ENCODE peak calls at places on chromosomes 2 and 18, in five cellular contexts. Q is astrocyte; Z is CD8-positive, alpha-beta T cell; I is AG09309; A is upper lobe of left lung. R is an unnamed sample.

GRCh38 chr2:145685323-145686050 is 1165.6 kb upstream of the ZEB2 start:
- DNase-seq in I (peak), A (no peak), Z (no peak), Q (peak), R (peak)

GRCh38 chr2:110853516-110853915 is 121.1 kb downstream of the ACOXL start:
- DNase-seq in Z (peak), Q (no peak), A (no peak), I (no peak), R (peak)

GRCh38 chr18:3071676-3072075 is 58.7 kb upstream of the LPIN2 start:
- DNase-seq in Z (no peak), Q (no peak), I (no peak), A (no peak), R (no peak)

GRCh38 chr2:23027396-23027795 is 357.6 kb upstream of the KLHL29 start:
- DNase-seq in Q (no peak), A (no peak), Z (no peak), I (no peak), R (no peak)

GRCh38 chr2:192749606-192750200 is 555.0 kb upstream of the TMEFF2 start:
- DNase-seq in Q (no peak), A (no peak), Z (no peak), I (no peak), R (peak)

GRCh38 chr2:43605851-43606250 is 10.0 kb upstream of the THADA start:
- DNase-seq in I (no peak), A (no peak), Z (no peak), Q (no peak), R (no peak)

GRCh38 chr2:95526360-95527341 is 42.1 kb upstream of the TRIM43B start:
- DNase-seq in Z (peak), A (peak), I (peak), Q (peak), R (peak)

GRCh38 chr2:177692828-177693269 is 300.3 kb downstream of the AGPS start:
- DNase-seq in Z (no peak), I (no peak), Q (no peak), A (no peak), R (peak)

GRCh38 chr2:156803243-156803642 is 367.1 kb downstream of the GPD2 start:
- DNase-seq in Q (no peak), Z (no peak), I (no peak), A (no peak), R (peak)

GRCh38 chr18:37778417-37779165 is 213.0 kb upstream of the CELF4 start:
- DNase-seq in A (peak), Q (no peak), I (no peak), Z (no peak), R (peak)

GRCh38 chr2:28608829-28609400 is 113.1 kb downstream of the PLB1 start:
- DNase-seq in I (no peak), A (no peak), Z (no peak), Q (no peak), R (no peak)

GRCh38 chr2:150620860-150621259 is 133.4 kb upstream of the RND3 start:
- DNase-seq in A (no peak), Q (peak), I (peak), Z (no peak), R (peak)

GRCh38 chr18:45687617-45688016 is 36.4 kb upstream of the SLC14A1 start:
- DNase-seq in Q (no peak), I (no peak), A (no peak), Z (peak), R (no peak)
- H3K4me3 ChIP-seq in Q (no peak), I (no peak), A (no peak), Z (peak), R (no peak)

GRCh38 chr2:172484706-172485105 is 57.3 kb downstream of the ITGA6 start:
- DNase-seq in Z (no peak), I (no peak), A (no peak), Q (no peak), R (no peak)

GRCh38 chr2:172481507-172482262 is 54.3 kb downstream of the ITGA6 start:
- DNase-seq in Z (peak), I (no peak), A (no peak), Q (no peak), R (no peak)

GRCh38 chr2:172488556-172488955 is 61.2 kb downstream of the ITGA6 start:
- DNase-seq in A (no peak), I (no peak), Q (no peak), Z (no peak), R (no peak)

GRCh38 chr2:172480301-172481218 is 53.2 kb downstream of the ITGA6 start:
- DNase-seq in Q (peak), A (peak), Z (no peak), I (no peak), R (no peak)

GRCh38 chr2:172484253-172484652 is 56.9 kb downstream of the ITGA6 start:
- DNase-seq in A (no peak), Z (no peak), Q (peak), I (no peak), R (peak)
- TF ChIP-seq CTCF in A (peak), Z (peak), Q (no peak), I (peak), R (no peak)

GRCh38 chr2:108620656-108621055 is 86.4 kb downstream of the LIMS1 start:
- DNase-seq in Q (no peak), A (no peak), Z (no peak), I (no peak), R (no peak)

GRCh38 chr2:108621689-108622681 is 87.7 kb downstream of the LIMS1 start:
- DNase-seq in Z (peak), A (no peak), Q (no peak), I (no peak), R (peak)

GRCh38 chr2:108619916-108620620 is 85.8 kb downstream of the LIMS1 start:
- DNase-seq in I (no peak), Z (no peak), A (no peak), Q (no peak), R (no peak)

GRCh38 chr2:108623616-108624015 is 89.3 kb downstream of the LIMS1 start:
- DNase-seq in Z (no peak), A (no peak), Q (peak), I (no peak), R (peak)

DNA sequence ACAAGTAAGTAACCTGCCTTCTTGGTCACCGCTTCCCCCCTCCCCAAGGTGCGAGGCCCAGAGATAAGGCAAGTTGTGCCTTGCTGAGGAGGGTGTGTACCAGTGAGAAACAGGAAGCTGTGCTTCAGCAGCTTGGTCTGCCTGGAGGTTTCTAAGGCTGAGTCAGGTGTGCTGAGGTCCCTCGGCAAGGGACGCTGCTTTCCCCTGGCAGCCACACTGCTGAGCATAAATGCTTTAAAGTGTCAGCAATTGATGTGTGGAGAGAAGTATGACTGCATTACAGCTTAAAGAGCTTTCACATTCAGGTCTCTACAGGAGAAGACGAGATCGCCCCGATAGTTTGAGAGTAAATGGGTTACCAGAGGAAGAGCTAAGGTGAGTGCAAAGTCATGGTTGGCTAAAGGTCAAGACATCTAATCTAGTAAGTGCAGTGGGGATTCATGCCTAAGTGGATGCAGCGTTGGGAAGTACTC is 86.9 kb downstream of the LIMS1 start:
- DNase-seq in I (no peak), Q (peak), A (peak), Z (peak), R (peak)
- H3K4me3 ChIP-seq in I (no peak), Q (peak), A (peak), Z (peak), R (peak)

GRCh38 chr2:239266436-239266770 is 134.4 kb downstream of the HDAC4 start:
- DNase-seq in A (no peak), Z (no peak), Q (no peak), I (no peak), R (no peak)

GRCh38 chr2:239268082-239268481 is 132.7 kb downstream of the HDAC4 start:
- DNase-seq in I (no peak), Q (no peak), Z (no peak), A (peak), R (no peak)

GRCh38 chr2:239268549-239268948 is 132.3 kb downstream of the HDAC4 start:
- DNase-seq in I (no peak), A (peak), Z (no peak), Q (no peak), R (no peak)

GRCh38 chr2:239266779-239267410 is 133.9 kb downstream of the HDAC4 start:
- DNase-seq in I (no peak), A (no peak), Q (no peak), Z (no peak), R (no peak)

GRCh38 chr2:239267411-239267941 is 133.3 kb downstream of the HDAC4 start:
- DNase-seq in Q (peak), I (peak), Z (peak), A (peak), R (peak)
- TF ChIP-seq CTCF in Q (no peak), I (peak), Z (peak), A (peak), R (peak)

DNA sequence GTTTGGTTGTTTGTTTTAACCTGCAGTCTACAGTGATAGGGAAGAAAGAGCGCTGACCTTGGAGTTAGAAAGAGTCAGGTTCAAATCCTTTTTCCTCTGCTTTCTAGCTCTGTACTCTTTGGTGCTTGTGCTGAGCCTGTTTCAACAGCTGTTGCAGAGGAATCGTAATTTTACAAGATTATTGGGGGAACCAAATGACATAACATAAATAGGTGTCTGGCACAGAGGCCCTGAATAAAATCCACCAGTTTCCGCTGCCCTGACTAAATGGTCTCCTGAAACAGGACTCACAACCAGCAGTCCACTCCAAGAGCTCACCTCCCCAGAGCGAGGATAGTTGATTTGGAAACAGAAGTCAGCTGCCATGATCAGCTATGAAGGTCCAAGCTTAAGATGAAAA is 125.0 kb upstream of the CDC42EP3 start:
- DNase-seq in Z (no peak), Q (no peak), A (no peak), I (no peak), R (no peak)
- H3K4me3 ChIP-seq in Z (no peak), Q (no peak), A (no peak), I (no peak), R (no peak)

GRCh38 chr2:60302377-60303126 is 250.9 kb downstream of the BCL11A start:
- DNase-seq in Z (no peak), I (no peak), A (no peak), Q (no peak), R (no peak)
- TF ChIP-seq CTCF in Z (no peak), I (no peak), A (no peak), Q (no peak), R (no peak)

GRCh38 chr2:213862407-213863076 is 548.3 kb upstream of the VWC2L start:
- DNase-seq in Q (no peak), Z (no peak), A (no peak), I (no peak), R (no peak)
- H3K4me3 ChIP-seq in Q (no peak), Z (no peak), A (no peak), I (no peak), R (no peak)